ENCODE peak calls at places on chromosomes 16 and 17, in six cellular contexts. L is SK-MEL-5, N is AG08396, U is SW480, Y is GM04503, P is endothelial cell. M is an unnamed sample.

GRCh38 chr17:65514082-65514481 is 47.4 kb downstream of the AXIN2 start:
- DNase-seq in N (peak; percentile 72), P (no peak), U (peak; percentile 97), Y (peak; percentile 76), L (no peak), M (peak; percentile 63)

GRCh38 chr17:68356520-68356919 is 65.2 kb downstream of the ARSG start:
- DNase-seq in P (no peak), N (no peak), L (no peak), Y (no peak), U (peak; percentile 86), M (no peak)

GRCh38 chr16:83898463-83899271 is at the start of gene MLYCD:
- DNase-seq in P (peak; percentile 78), L (peak; percentile 56), U (peak; percentile 78), Y (no peak), N (peak; percentile 97), M (peak; percentile 85)

GRCh38 chr17:28041844-28042656 is 427 bp upstream of the NLK start:
- DNase-seq in P (no peak), L (no peak), Y (no peak), U (peak; percentile 16), N (no peak), M (no peak)

GRCh38 chr17:18028684-18029540 is 10.1 kb downstream of the ATPAF2 start:
- DNase-seq in L (no peak), U (no peak), P (no peak), Y (no peak), N (no peak), M (no peak)

GRCh38 chr17:16617481-16618060 is 36.1 kb downstream of the ZNF624 start:
- DNase-seq in Y (no peak), L (no peak), P (no peak), N (no peak), U (no peak), M (no peak)

GRCh38 chr17:34378664-34379101 is 15.7 kb upstream of the CCL1 start:
- DNase-seq in P (no peak), Y (no peak), U (no peak), N (peak; percentile 23), L (no peak), M (no peak)

GRCh38 chr16:30977502-30977901 is 7.5 kb upstream of the HSD3B7 start:
- DNase-seq in L (peak; percentile 26), N (no peak), U (no peak), P (peak; percentile 66), Y (no peak), M (no peak)

GRCh38 chr16:66979011-66979717 is 9.2 kb upstream of the CES4A start:
- DNase-seq in U (no peak), Y (no peak), L (no peak), P (no peak), N (no peak), M (no peak)

GRCh38 chr17:45108051-45108450 is 24.3 kb downstream of the PLCD3 start:
- DNase-seq in P (no peak), U (no peak), L (no peak), N (no peak), Y (no peak), M (no peak)

GRCh38 chr16:30650369-30651123 is at the start of gene PRR14:
- DNase-seq in L (peak; percentile 99), Y (peak; percentile 93), N (peak; percentile 95), U (peak; percentile 99), P (peak; percentile 94), M (peak; percentile 99)

GRCh38 chr17:8826808-8827435 is 27.8 kb upstream of the MFSD6L start:
- DNase-seq in P (no peak), L (no peak), Y (no peak), N (no peak), U (no peak), M (no peak)

GRCh38 chr16:85195884-85196816 is 83.9 kb upstream of the CIBAR2 start:
- DNase-seq in P (no peak), L (peak; percentile 26), Y (no peak), U (no peak), N (no peak), M (no peak)

GRCh38 chr16:49350265-49351103 is 23.1 kb upstream of the C16orf78 start:
- DNase-seq in U (no peak), N (peak; percentile 77), L (peak; percentile 62), P (peak; percentile 80), Y (no peak), M (peak; percentile 33)

GRCh38 chr16:64711026-64711425 is 410.8 kb downstream of the CDH11 start:
- DNase-seq in Y (no peak), U (no peak), N (no peak), L (no peak), P (no peak), M (no peak)

GRCh38 chr16:79437764-79438728 is 162.5 kb downstream of the MAF start:
- DNase-seq in P (no peak), L (peak; percentile 33), Y (no peak), N (no peak), U (no peak), M (no peak)

GRCh38 chr17:27339836-27340550 is 46.1 kb downstream of the WSB1 start:
- DNase-seq in Y (no peak), U (peak; percentile 76), P (no peak), N (no peak), L (peak; percentile 14), M (peak; percentile 62)

GRCh38 chr17:14323522-14323981 is 22.7 kb downstream of the HS3ST3B1 start:
- DNase-seq in P (no peak), N (no peak), Y (no peak), U (no peak), L (no peak), M (no peak)

GRCh38 chr17:75047398-75048098 is 523 bp downstream of the KCTD2 start:
- DNase-seq in U (no peak), Y (no peak), P (peak; percentile 31), N (peak; percentile 19), L (no peak), M (peak; percentile 22)

GRCh38 chr17:44112284-44113280 is 10.9 kb downstream of the HDAC5 start:
- DNase-seq in N (no peak), Y (no peak), U (no peak), P (no peak), L (no peak), M (no peak)

M was measured in LoVo.